ENCODE peak calls at places on chromosomes 4 and X, in seven cellular contexts. V, D, L, M, P, X and U are unnamed samples.

GRCh38 chr4:1604181-1604705 is 79.9 kb downstream of the FAM53A start:
- DNase-seq in P (no peak), X (no peak), D (no peak), L (peak), V (no peak), M (no peak), U (no peak)

GRCh38 chr4:6525474-6525873 is 49.5 kb upstream of the MAN2B2 start:
- DNase-seq in P (no peak), M (no peak), X (no peak), L (no peak), D (no peak), V (no peak), U (no peak)

GRCh38 chr4:174107749-174108354 is 175.6 kb downstream of the FBXO8 start:
- DNase-seq in L (no peak), P (no peak), D (no peak), X (no peak), V (no peak), M (no peak), U (peak)

GRCh38 chrX:143017272-143017671 is 8.5 kb upstream of the SPANXN4 start:
- DNase-seq in V (no peak), X (no peak), P (no peak), L (no peak), M (no peak), D (no peak), U (no peak)

GRCh38 chr4:148092316-148093014 is 349.7 kb downstream of the NR3C2 start:
- DNase-seq in L (no peak), V (no peak), X (no peak), P (no peak), D (no peak), M (no peak), U (no peak)

GRCh38 chrX:682892-683291 is 52.3 kb downstream of the SHOX start:
- DNase-seq in P (no peak), X (no peak), V (no peak), M (no peak), L (no peak), D (no peak), U (no peak)

GRCh38 chrX:115693476-115693875 is 132.5 kb downstream of the PLS3 start:
- DNase-seq in X (no peak), M (no peak), P (no peak), D (no peak), V (no peak), L (no peak), U (peak)

GRCh38 chrX:154349979-154350378 is 24.5 kb downstream of the FLNA start:
- DNase-seq in V (no peak), D (no peak), P (no peak), L (peak), X (no peak), M (no peak), U (no peak)

GRCh38 chr4:73869130-73870055 is at the start of gene CXCL1:
- DNase-seq in X (no peak), L (peak), M (no peak), V (peak), P (no peak), D (no peak), U (peak)

GRCh38 chr4:108861339-108861738 is 98.5 kb upstream of the ETNPPL start:
- DNase-seq in V (peak), L (no peak), P (no peak), X (no peak), D (no peak), M (no peak), U (peak)

GRCh38 chr4:14023036-14023435 is 395.5 kb upstream of the BOD1L1 start:
- DNase-seq in M (no peak), X (no peak), P (no peak), L (peak), D (no peak), V (no peak), U (no peak)

GRCh38 chr4:54064317-54065275 is at the start of gene CHIC2:
- DNase-seq in X (peak), V (peak), M (peak), P (no peak), L (peak), D (peak), U (peak)

GRCh38 chrX:155645180-155645579 is 32.4 kb upstream of the TMLHE start:
- DNase-seq in V (no peak), L (no peak), P (no peak), M (no peak), D (no peak), X (no peak), U (peak)

GRCh38 chrX:119756926-119757635 is 1.3 kb upstream of the SOWAHD start:
- DNase-seq in L (no peak), D (no peak), X (no peak), V (no peak), M (no peak), P (no peak), U (no peak)

GRCh38 chr4:147581601-147582350 is 35.4 kb upstream of the TMEM184C start:
- DNase-seq in P (peak), L (peak), V (peak), D (no peak), M (no peak), X (no peak), U (no peak)

GRCh38 chr4:126532527-126532926 is 1100.2 kb upstream of the INTU start:
- DNase-seq in X (no peak), L (no peak), D (no peak), V (no peak), P (no peak), M (no peak), U (no peak)

GRCh38 chr4:81392164-81392563 is 79.5 kb downstream of the RASGEF1B start:
- DNase-seq in M (no peak), P (no peak), D (no peak), V (no peak), X (no peak), L (no peak), U (no peak)

GRCh38 chr4:72006576-72006975 is 25.2 kb upstream of the NPFFR2 start:
- DNase-seq in M (no peak), V (peak), D (no peak), X (no peak), P (peak), L (peak), U (no peak)

GRCh38 chrX:3548743-3549441 is 164.6 kb downstream of the PRKX start:
- DNase-seq in L (peak), D (no peak), X (no peak), V (peak), M (no peak), P (no peak), U (peak)

GRCh38 chr4:38287090-38287843 is 327.1 kb downstream of the PTTG2 start:
- DNase-seq in V (no peak), X (no peak), M (no peak), L (no peak), P (no peak), D (no peak), U (no peak)

GRCh38 chr4:176001171-176002006 is 64.3 kb upstream of the WDR17 start:
- DNase-seq in V (no peak), L (peak), P (no peak), X (no peak), M (peak), D (peak), U (peak)

GRCh38 chrX:24097741-24098140 is 43.0 kb downstream of the EIF2S3 start:
- DNase-seq in P (no peak), V (no peak), M (no peak), X (no peak), L (no peak), D (no peak), U (no peak)

GRCh38 chr4:109982521-109982920 is 69.8 kb downstream of the EGF start:
- DNase-seq in M (no peak), L (no peak), D (no peak), X (no peak), P (no peak), V (no peak), U (no peak)

GRCh38 chr4:8189551-8190466 is 9.3 kb upstream of the SH3TC1 start:
- DNase-seq in V (no peak), L (no peak), D (no peak), M (no peak), X (no peak), P (no peak), U (no peak)

GRCh38 chr4:142372570-142373300 is 473.4 kb downstream of the INPP4B start:
- DNase-seq in M (no peak), D (no peak), V (no peak), P (no peak), X (no peak), L (peak), U (no peak)

GRCh38 chr4:105140684-105141490 is 5.8 kb upstream of the TET2 start:
- DNase-seq in X (peak), L (peak), V (no peak), D (no peak), M (no peak), P (no peak), U (peak)

GRCh38 chrX:73577368-73577767 is 14.4 kb downstream of the CHIC1 start:
- DNase-seq in L (peak), V (peak), X (no peak), M (peak), D (peak), P (peak), U (peak)

GRCh38 chrX:113548308-113549015 is 707.8 kb upstream of the AMOT start:
- DNase-seq in X (no peak), L (no peak), M (no peak), P (no peak), D (peak), V (no peak), U (peak)

GRCh38 chr4:105196523-105197145 is 50.0 kb downstream of the TET2 start:
- DNase-seq in X (peak), M (no peak), V (no peak), L (peak), D (no peak), P (no peak), U (peak)

GRCh38 chr4:140092094-140092820 is 61.7 kb downstream of the MAML3 start:
- DNase-seq in V (peak), D (peak), P (no peak), L (peak), X (no peak), M (peak), U (peak)

GRCh38 chrX:29477878-29478277 is 737.5 kb upstream of the MAGEB2 start:
- DNase-seq in D (no peak), X (no peak), V (no peak), L (no peak), M (no peak), P (no peak), U (no peak)

GRCh38 chr4:169530048-169530447 is 82.3 kb downstream of the NEK1 start:
- DNase-seq in X (no peak), M (no peak), V (peak), P (no peak), L (no peak), D (no peak), U (no peak)

GRCh38 chr4:137430171-137430570 is 102.1 kb downstream of the PCDH18 start:
- DNase-seq in P (no peak), M (no peak), D (no peak), L (no peak), X (no peak), V (no peak), U (no peak)

GRCh38 chr4:132276185-132276584 is 872.9 kb upstream of the PCDH10 start:
- DNase-seq in X (no peak), L (no peak), M (no peak), V (no peak), P (no peak), D (no peak), U (no peak)

GRCh38 chrX:136586386-136586785 is 54.4 kb downstream of the VGLL1 start:
- DNase-seq in D (no peak), M (no peak), P (no peak), L (no peak), V (peak), X (no peak), U (no peak)

GRCh38 chr4:82044141-82044993 is 329.4 kb downstream of the HNRNPD start:
- DNase-seq in P (no peak), V (peak), L (peak), M (peak), X (no peak), D (peak), U (peak)